ENCODE peak calls at places on chromosome 16, in six cellular contexts. One of them, this sample, is unnamed.

GRCh38 chr16:9248162-9248561 is 156.7 kb downstream of the HAPSTR1 start:
- DNase-seq in occipital lobe: no peak
- DNase-seq in activated naive CD4-positive, alpha-beta T cell treated with Interleukin-2 at 50 U/mL for 16 hours: no peak
- DNase-seq in activated CD4-positive, CD25-positive, alpha-beta regulatory T cell treated with anti-CD3 and anti-CD28 coated beads, Interleukin-2, amount 50 U/mL, for 16 hours: no peak
- DNase-seq in ovary: no peak
- DNase-seq in GM23248: no peak
- DNase-seq in this sample: no peak

GRCh38 chr16:23079683-23080221 is 69.5 kb downstream of the USP31 start:
- DNase-seq in GM23248: no peak
- DNase-seq in ovary: no peak
- DNase-seq in activated CD4-positive, CD25-positive, alpha-beta regulatory T cell treated with anti-CD3 and anti-CD28 coated beads, Interleukin-2, amount 50 U/mL, for 16 hours: no peak
- DNase-seq in activated naive CD4-positive, alpha-beta T cell treated with Interleukin-2 at 50 U/mL for 16 hours: no peak
- DNase-seq in occipital lobe: no peak
- DNase-seq in this sample: no peak

GRCh38 chr16:57184890-57185445 is 871 bp downstream of the PSME3IP1 start:
- DNase-seq in GM23248: no peak
- DNase-seq in occipital lobe: no peak
- DNase-seq in ovary: no peak
- DNase-seq in activated CD4-positive, CD25-positive, alpha-beta regulatory T cell treated with anti-CD3 and anti-CD28 coated beads, Interleukin-2, amount 50 U/mL, for 16 hours: no peak
- DNase-seq in activated naive CD4-positive, alpha-beta T cell treated with Interleukin-2 at 50 U/mL for 16 hours: no peak
- DNase-seq in this sample: no peak

GRCh38 chr16:62079236-62079635 is 43.0 kb upstream of the CDH8 start:
- DNase-seq in occipital lobe: no peak
- DNase-seq in ovary: no peak
- DNase-seq in GM23248: peak; percentile 0
- DNase-seq in activated CD4-positive, CD25-positive, alpha-beta regulatory T cell treated with anti-CD3 and anti-CD28 coated beads, Interleukin-2, amount 50 U/mL, for 16 hours: no peak
- DNase-seq in activated naive CD4-positive, alpha-beta T cell treated with Interleukin-2 at 50 U/mL for 16 hours: no peak
- DNase-seq in this sample: no peak

GRCh38 chr16:7116734-7117133 is 215.9 kb upstream of the RBFOX1 start:
- DNase-seq in ovary: no peak
- DNase-seq in activated CD4-positive, CD25-positive, alpha-beta regulatory T cell treated with anti-CD3 and anti-CD28 coated beads, Interleukin-2, amount 50 U/mL, for 16 hours: no peak
- DNase-seq in activated naive CD4-positive, alpha-beta T cell treated with Interleukin-2 at 50 U/mL for 16 hours: no peak
- DNase-seq in GM23248: no peak
- DNase-seq in occipital lobe: no peak
- DNase-seq in this sample: no peak

GRCh38 chr16:629289-630023 is 1.3 kb upstream of the WFIKKN1 start:
- DNase-seq in activated naive CD4-positive, alpha-beta T cell treated with Interleukin-2 at 50 U/mL for 16 hours: no peak
- DNase-seq in occipital lobe: no peak
- DNase-seq in activated CD4-positive, CD25-positive, alpha-beta regulatory T cell treated with anti-CD3 and anti-CD28 coated beads, Interleukin-2, amount 50 U/mL, for 16 hours: no peak
- DNase-seq in ovary: peak; percentile 38
- DNase-seq in GM23248: no peak
- DNase-seq in this sample: no peak

GRCh38 chr16:84739349-84740124 is 39.7 kb downstream of the USP10 start:
- DNase-seq in occipital lobe: no peak
- DNase-seq in activated naive CD4-positive, alpha-beta T cell treated with Interleukin-2 at 50 U/mL for 16 hours: no peak
- DNase-seq in activated CD4-positive, CD25-positive, alpha-beta regulatory T cell treated with anti-CD3 and anti-CD28 coated beads, Interleukin-2, amount 50 U/mL, for 16 hours: no peak
- DNase-seq in GM23248: peak; percentile 97
- DNase-seq in ovary: no peak
- DNase-seq in this sample: peak; percentile 96

GRCh38 chr16:4200000-4200780 is 41.7 kb downstream of the SRL start:
- DNase-seq in ovary: peak; percentile 73
- DNase-seq in activated naive CD4-positive, alpha-beta T cell treated with Interleukin-2 at 50 U/mL for 16 hours: peak; percentile 21
- DNase-seq in occipital lobe: no peak
- DNase-seq in GM23248: peak; percentile 80
- DNase-seq in activated CD4-positive, CD25-positive, alpha-beta regulatory T cell treated with anti-CD3 and anti-CD28 coated beads, Interleukin-2, amount 50 U/mL, for 16 hours: no peak
- DNase-seq in this sample: peak; percentile 71

GRCh38 chr16:12685806-12686205 is 117.9 kb downstream of the CPPED1 start:
- DNase-seq in GM23248: no peak
- DNase-seq in activated CD4-positive, CD25-positive, alpha-beta regulatory T cell treated with anti-CD3 and anti-CD28 coated beads, Interleukin-2, amount 50 U/mL, for 16 hours: no peak
- DNase-seq in occipital lobe: no peak
- DNase-seq in activated naive CD4-positive, alpha-beta T cell treated with Interleukin-2 at 50 U/mL for 16 hours: no peak
- DNase-seq in ovary: no peak
- DNase-seq in this sample: peak; percentile 11

GRCh38 chr16:9050102-9050830 is 41.2 kb upstream of the HAPSTR1 start:
- DNase-seq in occipital lobe: no peak
- DNase-seq in ovary: no peak
- DNase-seq in GM23248: peak; percentile 26
- DNase-seq in activated naive CD4-positive, alpha-beta T cell treated with Interleukin-2 at 50 U/mL for 16 hours: no peak
- DNase-seq in activated CD4-positive, CD25-positive, alpha-beta regulatory T cell treated with anti-CD3 and anti-CD28 coated beads, Interleukin-2, amount 50 U/mL, for 16 hours: no peak
- DNase-seq in this sample: no peak

GRCh38 chr16:2964416-2965223 is 545 bp downstream of the KREMEN2 start:
- DNase-seq in activated naive CD4-positive, alpha-beta T cell treated with Interleukin-2 at 50 U/mL for 16 hours: peak; percentile 67
- DNase-seq in occipital lobe: no peak
- DNase-seq in ovary: no peak
- DNase-seq in GM23248: peak; percentile 32
- DNase-seq in activated CD4-positive, CD25-positive, alpha-beta regulatory T cell treated with anti-CD3 and anti-CD28 coated beads, Interleukin-2, amount 50 U/mL, for 16 hours: no peak
- DNase-seq in this sample: peak; percentile 27

GRCh38 chr16:11056090-11056988 is 112.0 kb downstream of the CLEC16A start:
- DNase-seq in GM23248: no peak
- DNase-seq in ovary: no peak
- DNase-seq in activated CD4-positive, CD25-positive, alpha-beta regulatory T cell treated with anti-CD3 and anti-CD28 coated beads, Interleukin-2, amount 50 U/mL, for 16 hours: no peak
- DNase-seq in activated naive CD4-positive, alpha-beta T cell treated with Interleukin-2 at 50 U/mL for 16 hours: no peak
- DNase-seq in occipital lobe: no peak
- DNase-seq in this sample: peak; percentile 43

GRCh38 chr16:53545433-53545832 is 42.4 kb upstream of the AKTIP start:
- DNase-seq in occipital lobe: no peak
- DNase-seq in GM23248: no peak
- DNase-seq in ovary: no peak
- DNase-seq in activated CD4-positive, CD25-positive, alpha-beta regulatory T cell treated with anti-CD3 and anti-CD28 coated beads, Interleukin-2, amount 50 U/mL, for 16 hours: no peak
- DNase-seq in activated naive CD4-positive, alpha-beta T cell treated with Interleukin-2 at 50 U/mL for 16 hours: peak; percentile 22
- DNase-seq in this sample: no peak

GRCh38 chr16:73113326-73113720 is 65.4 kb upstream of the ZFHX3 start:
- DNase-seq in ovary: no peak
- DNase-seq in GM23248: peak; percentile 94
- DNase-seq in occipital lobe: no peak
- DNase-seq in activated CD4-positive, CD25-positive, alpha-beta regulatory T cell treated with anti-CD3 and anti-CD28 coated beads, Interleukin-2, amount 50 U/mL, for 16 hours: no peak
- DNase-seq in activated naive CD4-positive, alpha-beta T cell treated with Interleukin-2 at 50 U/mL for 16 hours: no peak
- DNase-seq in this sample: peak; percentile 22

GRCh38 chr16:19517424-19518089 is 4.3 kb downstream of the GDE1 start:
- DNase-seq in ovary: no peak
- DNase-seq in GM23248: peak; percentile 62
- DNase-seq in activated CD4-positive, CD25-positive, alpha-beta regulatory T cell treated with anti-CD3 and anti-CD28 coated beads, Interleukin-2, amount 50 U/mL, for 16 hours: no peak
- DNase-seq in activated naive CD4-positive, alpha-beta T cell treated with Interleukin-2 at 50 U/mL for 16 hours: peak; percentile 7
- DNase-seq in occipital lobe: no peak
- DNase-seq in this sample: peak; percentile 46

GRCh38 chr16:28166394-28167208 is 45.2 kb downstream of the XPO6 start:
- DNase-seq in activated CD4-positive, CD25-positive, alpha-beta regulatory T cell treated with anti-CD3 and anti-CD28 coated beads, Interleukin-2, amount 50 U/mL, for 16 hours: no peak
- DNase-seq in GM23248: peak; percentile 31
- DNase-seq in occipital lobe: no peak
- DNase-seq in activated naive CD4-positive, alpha-beta T cell treated with Interleukin-2 at 50 U/mL for 16 hours: no peak
- DNase-seq in ovary: no peak
- DNase-seq in this sample: peak; percentile 24

GRCh38 chr16:85246473-85246872 is 134.2 kb upstream of the CIBAR2 start:
- DNase-seq in GM23248: no peak
- DNase-seq in activated CD4-positive, CD25-positive, alpha-beta regulatory T cell treated with anti-CD3 and anti-CD28 coated beads, Interleukin-2, amount 50 U/mL, for 16 hours: no peak
- DNase-seq in ovary: no peak
- DNase-seq in activated naive CD4-positive, alpha-beta T cell treated with Interleukin-2 at 50 U/mL for 16 hours: no peak
- DNase-seq in occipital lobe: no peak
- DNase-seq in this sample: no peak

GRCh38 chr16:53781023-53781605 is 77.2 kb downstream of the FTO start:
- DNase-seq in GM23248: peak; percentile 32
- DNase-seq in activated CD4-positive, CD25-positive, alpha-beta regulatory T cell treated with anti-CD3 and anti-CD28 coated beads, Interleukin-2, amount 50 U/mL, for 16 hours: no peak
- DNase-seq in activated naive CD4-positive, alpha-beta T cell treated with Interleukin-2 at 50 U/mL for 16 hours: no peak
- DNase-seq in occipital lobe: no peak
- DNase-seq in ovary: no peak
- DNase-seq in this sample: peak; percentile 30

GRCh38 chr16:67470314-67470713 is 10.6 kb downstream of the ATP6V0D1 start:
- DNase-seq in activated naive CD4-positive, alpha-beta T cell treated with Interleukin-2 at 50 U/mL for 16 hours: no peak
- DNase-seq in GM23248: no peak
- DNase-seq in activated CD4-positive, CD25-positive, alpha-beta regulatory T cell treated with anti-CD3 and anti-CD28 coated beads, Interleukin-2, amount 50 U/mL, for 16 hours: no peak
- DNase-seq in ovary: no peak
- DNase-seq in occipital lobe: peak; percentile 81
- DNase-seq in this sample: peak; percentile 39

GRCh38 chr16:85870159-85870558 is 28.8 kb upstream of the IRF8 start:
- DNase-seq in activated naive CD4-positive, alpha-beta T cell treated with Interleukin-2 at 50 U/mL for 16 hours: no peak
- DNase-seq in activated CD4-positive, CD25-positive, alpha-beta regulatory T cell treated with anti-CD3 and anti-CD28 coated beads, Interleukin-2, amount 50 U/mL, for 16 hours: no peak
- DNase-seq in occipital lobe: no peak
- DNase-seq in GM23248: no peak
- DNase-seq in ovary: no peak
- DNase-seq in this sample: no peak

GRCh38 chr16:88593489-88593888 is 23.3 kb downstream of the ZC3H18 start:
- DNase-seq in occipital lobe: peak; percentile 32
- DNase-seq in activated CD4-positive, CD25-positive, alpha-beta regulatory T cell treated with anti-CD3 and anti-CD28 coated beads, Interleukin-2, amount 50 U/mL, for 16 hours: no peak
- DNase-seq in ovary: no peak
- DNase-seq in GM23248: no peak
- DNase-seq in activated naive CD4-positive, alpha-beta T cell treated with Interleukin-2 at 50 U/mL for 16 hours: no peak
- DNase-seq in this sample: no peak

GRCh38 chr16:81175325-81175891 is 63.1 kb upstream of the BCO1 start:
- DNase-seq in GM23248: peak; percentile 92
- DNase-seq in activated CD4-positive, CD25-positive, alpha-beta regulatory T cell treated with anti-CD3 and anti-CD28 coated beads, Interleukin-2, amount 50 U/mL, for 16 hours: no peak
- DNase-seq in occipital lobe: no peak
- DNase-seq in ovary: no peak
- DNase-seq in activated naive CD4-positive, alpha-beta T cell treated with Interleukin-2 at 50 U/mL for 16 hours: no peak
- DNase-seq in this sample: peak; percentile 88

GRCh38 chr16:48001306-48001885 is 154.4 kb downstream of the ABCC12 start:
- DNase-seq in GM23248: no peak
- DNase-seq in activated naive CD4-positive, alpha-beta T cell treated with Interleukin-2 at 50 U/mL for 16 hours: no peak
- DNase-seq in occipital lobe: no peak
- DNase-seq in activated CD4-positive, CD25-positive, alpha-beta regulatory T cell treated with anti-CD3 and anti-CD28 coated beads, Interleukin-2, amount 50 U/mL, for 16 hours: no peak
- DNase-seq in ovary: no peak
- DNase-seq in this sample: no peak

GRCh38 chr16:19997264-19997663 is 76.4 kb downstream of the GPR139 start:
- DNase-seq in activated CD4-positive, CD25-positive, alpha-beta regulatory T cell treated with anti-CD3 and anti-CD28 coated beads, Interleukin-2, amount 50 U/mL, for 16 hours: no peak
- DNase-seq in occipital lobe: no peak
- DNase-seq in activated naive CD4-positive, alpha-beta T cell treated with Interleukin-2 at 50 U/mL for 16 hours: no peak
- DNase-seq in GM23248: no peak
- DNase-seq in ovary: no peak
- DNase-seq in this sample: no peak

GRCh38 chr16:53910990-53911389 is 207.0 kb downstream of the FTO start:
- DNase-seq in ovary: no peak
- DNase-seq in activated CD4-positive, CD25-positive, alpha-beta regulatory T cell treated with anti-CD3 and anti-CD28 coated beads, Interleukin-2, amount 50 U/mL, for 16 hours: no peak
- DNase-seq in activated naive CD4-positive, alpha-beta T cell treated with Interleukin-2 at 50 U/mL for 16 hours: no peak
- DNase-seq in occipital lobe: no peak
- DNase-seq in GM23248: no peak
- DNase-seq in this sample: no peak

GRCh38 chr16:12420661-12421209 is 383.0 kb downstream of the CPPED1 start:
- DNase-seq in activated naive CD4-positive, alpha-beta T cell treated with Interleukin-2 at 50 U/mL for 16 hours: no peak
- DNase-seq in activated CD4-positive, CD25-positive, alpha-beta regulatory T cell treated with anti-CD3 and anti-CD28 coated beads, Interleukin-2, amount 50 U/mL, for 16 hours: no peak
- DNase-seq in occipital lobe: no peak
- DNase-seq in GM23248: no peak
- DNase-seq in ovary: no peak
- DNase-seq in this sample: no peak

GRCh38 chr16:2250652-2251280 is 621 bp downstream of the ECI1 start:
- DNase-seq in occipital lobe: no peak
- DNase-seq in activated CD4-positive, CD25-positive, alpha-beta regulatory T cell treated with anti-CD3 and anti-CD28 coated beads, Interleukin-2, amount 50 U/mL, for 16 hours: no peak
- DNase-seq in activated naive CD4-positive, alpha-beta T cell treated with Interleukin-2 at 50 U/mL for 16 hours: peak; percentile 63
- DNase-seq in GM23248: peak; percentile 50
- DNase-seq in ovary: no peak
- DNase-seq in this sample: peak; percentile 38

GRCh38 chr16:5557448-5557847 is 459.9 kb upstream of the EEF2KMT start:
- DNase-seq in activated naive CD4-positive, alpha-beta T cell treated with Interleukin-2 at 50 U/mL for 16 hours: no peak
- DNase-seq in GM23248: no peak
- DNase-seq in occipital lobe: no peak
- DNase-seq in ovary: no peak
- DNase-seq in activated CD4-positive, CD25-positive, alpha-beta regulatory T cell treated with anti-CD3 and anti-CD28 coated beads, Interleukin-2, amount 50 U/mL, for 16 hours: no peak
- DNase-seq in this sample: no peak

GRCh38 chr16:582614-583331 is 7.1 kb upstream of the RAB40C start:
- DNase-seq in ovary: no peak
- DNase-seq in activated naive CD4-positive, alpha-beta T cell treated with Interleukin-2 at 50 U/mL for 16 hours: no peak
- DNase-seq in GM23248: no peak
- DNase-seq in activated CD4-positive, CD25-positive, alpha-beta regulatory T cell treated with anti-CD3 and anti-CD28 coated beads, Interleukin-2, amount 50 U/mL, for 16 hours: no peak
- DNase-seq in occipital lobe: peak; percentile 32
- DNase-seq in this sample: no peak

GRCh38 chr16:56860226-56861020 is 4.6 kb upstream of the SLC12A3 start:
- DNase-seq in ovary: no peak
- DNase-seq in GM23248: no peak
- DNase-seq in activated CD4-positive, CD25-positive, alpha-beta regulatory T cell treated with anti-CD3 and anti-CD28 coated beads, Interleukin-2, amount 50 U/mL, for 16 hours: no peak
- DNase-seq in occipital lobe: no peak
- DNase-seq in activated naive CD4-positive, alpha-beta T cell treated with Interleukin-2 at 50 U/mL for 16 hours: peak; percentile 63
- DNase-seq in this sample: no peak